ENCODE peak calls at places on chromosomes 13 and 19, in seven cellular contexts. N, Q, J, W, V, D and M are unnamed samples.

GRCh38 chr19:37803250-37803854 is 24.0 kb upstream of the ZNF573 start:
- DNase-seq in N (no peak), Q (no peak), J (no peak), W (no peak), V (peak; percentile 18), D (no peak), M (no peak)

GRCh38 chr19:46466536-46467199 is 4.7 kb downstream of the PNMA8A start:
- DNase-seq in N (no peak), Q (no peak), J (peak; percentile 85), W (no peak), V (no peak), D (no peak), M (peak; percentile 92)

GRCh38 chr13:32150794-32151193 is 119.2 kb downstream of the FRY start:
- DNase-seq in N (no peak), Q (no peak), J (peak; percentile 37), W (peak; percentile 40), V (no peak), D (peak; percentile 92), M (peak; percentile 54)

GRCh38 chr13:90118467-90119071 is 1228.9 kb upstream of the MIR17HG start:
- DNase-seq in N (no peak), Q (no peak), J (no peak), W (no peak), V (peak; percentile 60), D (no peak), M (no peak)

GRCh38 chr13:103694033-103694432 is 627.8 kb upstream of the SLC10A2 start:
- DNase-seq in N (no peak), Q (no peak), J (no peak), W (no peak), V (peak; percentile 22), D (no peak), M (no peak)

GRCh38 chr19:5676711-5677110 is 3.6 kb downstream of the MICOS13 start:
- DNase-seq in N (no peak), Q (no peak), J (no peak), W (no peak), V (no peak), D (no peak), M (no peak)

GRCh38 chr13:98888222-98888889 is 89.5 kb downstream of the DOCK9 start:
- DNase-seq in N (no peak), Q (no peak), J (no peak), W (no peak), V (peak; percentile 51), D (no peak), M (no peak)

GRCh38 chr13:75016225-75016624 is 465.7 kb downstream of the TBC1D4 start:
- DNase-seq in N (no peak), Q (no peak), J (no peak), W (no peak), V (no peak), D (no peak), M (no peak)

GRCh38 chr13:76745246-76746200 is 140.7 kb downstream of the KCTD12 start:
- DNase-seq in N (no peak), Q (no peak), J (no peak), W (no peak), V (no peak), D (no peak), M (no peak)

GRCh38 chr13:76813874-76814273 is 72.3 kb downstream of the KCTD12 start:
- DNase-seq in N (no peak), Q (no peak), J (no peak), W (peak; percentile 89), V (no peak), D (no peak), M (no peak)

GRCh38 chr19:55390461-55390880 is 4.7 kb downstream of the RPL28 start:
- DNase-seq in N (no peak), Q (no peak), J (no peak), W (no peak), V (peak; percentile 67), D (no peak), M (no peak)

GRCh38 chr19:16949496-16950023 is 60.8 kb downstream of the F2RL3 start:
- DNase-seq in N (no peak), Q (no peak), J (no peak), W (no peak), V (no peak), D (peak; percentile 60), M (no peak)

GRCh38 chr13:110187501-110188161 is 119.3 kb downstream of the COL4A1 start:
- DNase-seq in N (no peak), Q (no peak), J (peak; percentile 28), W (no peak), V (no peak), D (no peak), M (peak; percentile 78)

GRCh38 chr19:11578342-11579142 is 1.1 kb upstream of the ACP5 start:
- DNase-seq in N (peak; percentile 20), Q (peak; percentile 25), J (no peak), W (peak; percentile 74), V (peak; percentile 47), D (no peak), M (no peak)

GRCh38 chr19:43681826-43682225 is 11.9 kb upstream of the PLAUR start:
- DNase-seq in N (no peak), Q (no peak), J (no peak), W (no peak), V (no peak), D (no peak), M (no peak)

GRCh38 chr19:55642153-55643002 is 1.1 kb upstream of the ZNF581 start:
- DNase-seq in N (no peak), Q (no peak), J (no peak), W (peak; percentile 57), V (peak; percentile 48), D (no peak), M (no peak)

GRCh38 chr13:37878496-37878895 is 8.9 kb upstream of the TRPC4 start:
- DNase-seq in N (no peak), Q (no peak), J (no peak), W (no peak), V (no peak), D (no peak), M (peak; percentile 53)

GRCh38 chr19:29526730-29527499 is 1.1 kb downstream of the VSTM2B start:
- DNase-seq in N (no peak), Q (no peak), J (no peak), W (no peak), V (peak; percentile 32), D (no peak), M (no peak)

GRCh38 chr13:108322206-108322824 is 52.8 kb downstream of the TNFSF13B start:
- DNase-seq in N (no peak), Q (no peak), J (peak; percentile 21), W (no peak), V (peak; percentile 23), D (no peak), M (peak; percentile 52)

GRCh38 chr19:48573163-48573505 is 21.2 kb downstream of the SULT2B1 start:
- DNase-seq in N (no peak), Q (no peak), J (no peak), W (no peak), V (peak; percentile 37), D (no peak), M (no peak)

GRCh38 chr19:13998426-13998825 is 7.7 kb downstream of the RFX1 start:
- DNase-seq in N (no peak), Q (no peak), J (no peak), W (no peak), V (no peak), D (no peak), M (no peak)

GRCh38 chr13:84096221-84096620 is 213.9 kb upstream of the SLITRK1 start:
- DNase-seq in N (no peak), Q (no peak), J (no peak), W (no peak), V (no peak), D (no peak), M (peak; percentile 1)

GRCh38 chr19:7391218-7391670 is 42.5 kb downstream of the ARHGEF18 start:
- DNase-seq in N (no peak), Q (no peak), J (no peak), W (peak; percentile 73), V (no peak), D (no peak), M (peak; percentile 77)

GRCh38 chr19:50658438-50659317 is 9.4 kb downstream of the C19orf81 start:
- DNase-seq in N (peak; percentile 12), Q (peak; percentile 49), J (peak; percentile 93), W (peak; percentile 49), V (peak; percentile 91), D (no peak), M (peak; percentile 64)

GRCh38 chr13:50969691-50970090 is 60.1 kb downstream of the RNASEH2B start:
- DNase-seq in N (no peak), Q (no peak), J (no peak), W (no peak), V (peak; percentile 87), D (no peak), M (no peak)

GRCh38 chr19:2554856-2555255 is 78.9 kb downstream of the GADD45B start:
- DNase-seq in N (no peak), Q (no peak), J (no peak), W (no peak), V (no peak), D (no peak), M (peak; percentile 23)

GRCh38 chr19:51788936-51789795 is 5.8 kb upstream of the FPR3 start:
- DNase-seq in N (no peak), Q (no peak), J (no peak), W (no peak), V (no peak), D (no peak), M (no peak)

GRCh38 chr13:29573190-29573589 is 22.3 kb downstream of the SLC7A1 start:
- DNase-seq in N (no peak), Q (no peak), J (peak; percentile 27), W (peak; percentile 87), V (no peak), D (no peak), M (peak; percentile 39)

GRCh38 chr19:18832331-18833140 is 777 bp downstream of the UPF1 start:
- DNase-seq in N (no peak), Q (peak; percentile 8), J (no peak), W (peak; percentile 40), V (peak; percentile 78), D (no peak), M (no peak)

GRCh38 chr19:35767288-35768081 is 7.9 kb upstream of the ARHGAP33 start:
- DNase-seq in N (no peak), Q (no peak), J (peak; percentile 15), W (no peak), V (peak; percentile 92), D (no peak), M (no peak)

GRCh38 chr13:78022164-78022877 is 103.7 kb upstream of the EDNRB start:
- DNase-seq in N (peak; percentile 10), Q (peak; percentile 35), J (peak; percentile 22), W (peak; percentile 19), V (peak; percentile 54), D (no peak), M (peak; percentile 72)

GRCh38 chr13:102395174-102395573 is 6.7 kb downstream of the FGF14 start:
- DNase-seq in N (no peak), Q (no peak), J (no peak), W (no peak), V (no peak), D (no peak), M (no peak)

GRCh38 chr13:74839656-74840055 is 642.3 kb downstream of the TBC1D4 start:
- DNase-seq in N (no peak), Q (no peak), J (no peak), W (no peak), V (no peak), D (no peak), M (peak; percentile 13)

GRCh38 chr19:49261602-49262001 is 63.4 kb downstream of the SLC6A16 start:
- DNase-seq in N (no peak), Q (no peak), J (no peak), W (no peak), V (no peak), D (no peak), M (no peak)